ENCODE peak calls at places on chromosomes 7 and 10, in six cellular contexts. X is activated CD8-positive, alpha-beta memory T cell treated with anti-CD3 and anti-CD28 coated beads for 48 hours; O is right lobe of liver; U is iPS-NIHi11; C is K562; S is fibroblast of lung. G is an unnamed sample.

GRCh38 chr10:132489704-132490534 is 47.7 kb upstream of the INPP5A start:
- DNase-seq in X (no peak), O (no peak), U (peak; percentile 4), C (no peak), S (no peak), G (no peak)

GRCh38 chr7:30241767-30242166 is 42.6 kb upstream of the ZNRF2 start:
- DNase-seq in X (no peak), O (no peak), U (no peak), C (no peak), S (no peak), G (peak; percentile 92)

GRCh38 chr7:30761214-30762156 is 9.6 kb downstream of the INMT start:
- DNase-seq in X (no peak), O (no peak), U (no peak), C (peak; percentile 76), S (no peak), G (no peak)

GRCh38 chr7:157527686-157528085 is 190.9 kb downstream of the DNAJB6 start:
- DNase-seq in X (no peak), O (no peak), U (no peak), C (no peak), S (no peak), G (no peak)

GRCh38 chr7:78326870-78327269 is 528.3 kb downstream of the PHTF2 start:
- DNase-seq in X (no peak), O (no peak), U (no peak), C (no peak), S (no peak), G (no peak)

GRCh38 chr10:127813290-127813689 is 76.3 kb downstream of the FOXI2 start:
- DNase-seq in X (no peak), O (no peak), U (no peak), C (no peak), S (no peak), G (no peak)

GRCh38 chr7:131829911-131830310 is 273.5 kb upstream of the PODXL start:
- DNase-seq in X (no peak), O (no peak), U (peak; percentile 80), C (no peak), S (no peak), G (no peak)

GRCh38 chr7:48109848-48110663 is 21.0 kb downstream of the UPP1 start:
- DNase-seq in X (peak; percentile 51), O (peak; percentile 84), U (peak; percentile 87), C (peak; percentile 82), S (peak; percentile 38), G (peak; percentile 79)

GRCh38 chr7:83248000-83248399 is 85.3 kb upstream of the PCLO start:
- DNase-seq in X (no peak), O (no peak), U (no peak), C (no peak), S (peak; percentile 2), G (peak; percentile 4)

GRCh38 chr7:7761974-7762769 is 43.8 kb upstream of the RPA3 start:
- DNase-seq in X (no peak), O (no peak), U (no peak), C (no peak), S (peak; percentile 59), G (peak; percentile 90)

GRCh38 chr10:689433-690226 is at the start of gene DIP2C:
- DNase-seq in X (no peak), O (peak; percentile 86), U (peak; percentile 99), C (no peak), S (peak; percentile 76), G (peak; percentile 37)

GRCh38 chr10:133372507-133372906 is 647 bp downstream of the ECHS1 start:
- DNase-seq in X (no peak), O (peak; percentile 67), U (peak; percentile 51), C (peak; percentile 59), S (no peak), G (no peak)

GRCh38 chr10:73908853-73909611 is 1.9 kb upstream of the PLAU start:
- DNase-seq in X (peak; percentile 44), O (no peak), U (no peak), C (peak; percentile 49), S (peak; percentile 97), G (peak; percentile 99)

GRCh38 chr7:81574723-81575326 is 195.0 kb downstream of the HGF start:
- DNase-seq in X (no peak), O (no peak), U (no peak), C (no peak), S (peak; percentile 43), G (no peak)

GRCh38 chr10:131174211-131174565 is 137.3 kb downstream of the TCERG1L start:
- DNase-seq in X (no peak), O (no peak), U (no peak), C (no peak), S (no peak), G (no peak)

GRCh38 chr7:140358024-140358770 is 40.1 kb downstream of the SLC37A3 start:
- DNase-seq in X (no peak), O (no peak), U (no peak), C (no peak), S (no peak), G (no peak)

GRCh38 chr7:46463170-46463569 is 542.1 kb upstream of the IGFBP3 start:
- DNase-seq in X (no peak), O (no peak), U (no peak), C (no peak), S (no peak), G (no peak)

GRCh38 chr7:117863618-117864017 is 9.6 kb downstream of the CTTNBP2 start:
- DNase-seq in X (no peak), O (no peak), U (no peak), C (no peak), S (peak; percentile 71), G (no peak)

GRCh38 chr10:49831352-49832040 is 69.4 kb upstream of the OGDHL start:
- DNase-seq in X (no peak), O (no peak), U (peak; percentile 55), C (no peak), S (no peak), G (peak; percentile 13)

GRCh38 chr7:106009511-106010226 is 46.6 kb downstream of the CDHR3 start:
- DNase-seq in X (peak; percentile 53), O (peak; percentile 69), U (peak; percentile 97), C (peak; percentile 97), S (peak; percentile 100), G (peak; percentile 97)

GRCh38 chr10:78739411-78740053 is 329.2 kb upstream of the ZMIZ1 start:
- DNase-seq in X (no peak), O (no peak), U (no peak), C (no peak), S (no peak), G (no peak)

GRCh38 chr10:110226926-110227641 is 19.7 kb downstream of the MXI1 start:
- DNase-seq in X (peak; percentile 19), O (peak; percentile 79), U (peak; percentile 89), C (peak; percentile 63), S (no peak), G (no peak)

G was measured in epithelial cell of esophagus.